ENCODE peak calls at places on chromosomes 4 and X, in four cellular contexts. U, H, Y and B are unnamed samples.

GRCh38 chr4:51831133-51831532 is 11.8 kb upstream of the DCUN1D4 start:
- DNase-seq in Y (peak; percentile 77), U (peak; percentile 45), H (no peak), B (peak; percentile 67)

GRCh38 chr4:31193516-31193915 is 473.3 kb downstream of the PCDH7 start:
- DNase-seq in H (no peak), Y (no peak), U (no peak), B (no peak)

GRCh38 chr4:87680271-87680670 is 30.2 kb downstream of the DMP1 start:
- DNase-seq in H (no peak), Y (no peak), U (no peak), B (no peak)

GRCh38 chr4:75494563-75494962 is 19.6 kb downstream of the RCHY1 start:
- DNase-seq in U (no peak), Y (no peak), H (no peak), B (no peak)

GRCh38 chr4:113809313-113809712 is 47.8 kb upstream of the CAMK2D start:
- DNase-seq in Y (no peak), H (no peak), U (no peak), B (no peak)

GRCh38 chrX:130285069-130285620 is 16.4 kb upstream of the ZNF280C start:
- DNase-seq in U (no peak), Y (no peak), H (no peak), B (no peak)

GRCh38 chrX:98506907-98507306 is 1623.2 kb downstream of the RPA4 start:
- DNase-seq in Y (no peak), U (no peak), H (no peak), B (no peak)

GRCh38 chrX:16188687-16189086 is 21.4 kb downstream of the MAGEB17 start:
- DNase-seq in Y (no peak), H (no peak), U (no peak), B (no peak)

GRCh38 chrX:9482408-9482807 is 17.6 kb downstream of the TBL1X start:
- DNase-seq in H (no peak), Y (no peak), U (no peak), B (no peak)

GRCh38 chrX:69506617-69507499 is 2.7 kb downstream of the NALF2 start:
- DNase-seq in H (no peak), Y (no peak), U (no peak), B (no peak)

GRCh38 chrX:39855748-39856129 is 242.0 kb downstream of the BCOR start:
- DNase-seq in U (no peak), Y (peak; percentile 54), H (no peak), B (no peak)

GRCh38 chrX:148417934-148418333 is 82.5 kb upstream of the AFF2 start:
- DNase-seq in Y (no peak), U (no peak), H (no peak), B (no peak)

GRCh38 chr4:119638359-119638758 is 9.8 kb upstream of the PDE5A start:
- DNase-seq in H (no peak), U (no peak), Y (no peak), B (no peak)

GRCh38 chr4:80036949-80037348 is 36.1 kb downstream of the ANTXR2 start:
- DNase-seq in U (no peak), Y (no peak), H (no peak), B (no peak)

GRCh38 chrX:68584221-68584620 is 63.2 kb upstream of the STARD8 start:
- DNase-seq in Y (no peak), U (no peak), H (no peak), B (no peak)

GRCh38 chr4:7042697-7043464 is at the start of gene TADA2B:
- DNase-seq in U (peak; percentile 94), Y (peak; percentile 98), H (peak; percentile 98), B (peak; percentile 98)

GRCh38 chrX:1582686-1583437 is 8.5 kb upstream of the AKAP17A start:
- DNase-seq in U (no peak), H (no peak), Y (peak; percentile 25), B (no peak)

GRCh38 chrX:153812220-153812619 is 17.8 kb downstream of the SSR4 start:
- DNase-seq in Y (no peak), U (no peak), H (no peak), B (no peak)
- TF ChIP-seq EP300 in Y (no peak), U (no peak), H (no peak), B (no peak)

GRCh38 chrX:45619290-45619689 is 418.6 kb upstream of the DIPK2B start:
- DNase-seq in Y (no peak), H (no peak), U (no peak), B (no peak)
- H3K27ac ChIP-seq in Y (no peak overlapping the region), H (no peak overlapping the region), U (no peak overlapping the region), B (no peak overlapping the region)

DNA sequence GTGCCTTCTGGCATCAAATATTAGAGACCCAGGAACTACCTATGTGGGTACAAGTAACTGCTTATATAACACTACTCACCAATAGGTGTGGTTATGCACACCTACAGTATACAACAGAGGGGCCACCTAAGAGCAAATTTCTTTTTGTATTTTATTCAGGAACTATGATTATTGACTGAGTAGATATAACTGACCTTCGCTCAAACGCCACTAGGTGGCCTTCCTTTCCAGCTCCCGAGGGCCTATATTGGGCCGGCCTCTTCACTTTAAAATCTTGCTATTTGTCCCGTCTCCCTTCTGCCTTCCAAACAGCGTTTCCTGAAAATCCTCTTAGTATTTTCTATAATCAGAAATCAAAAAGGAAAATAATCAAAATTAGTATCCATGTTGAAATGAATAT is 19.9 kb upstream of the PABPC5 start:
- DNase-seq in U (no peak), Y (no peak), H (no peak), B (no peak)
- TF ChIP-seq CTCF in U (no peak), Y (no peak), H (peak; percentile 21), B (no peak)

GRCh38 chrX:54359408-54359807 is 1.6 kb upstream of the WNK3 start:
- DNase-seq in H (no peak), U (no peak), Y (no peak), B (no peak)
- TF ChIP-seq EP300 in H (no peak), U (no peak), Y (no peak), B (no peak)

GRCh38 chr4:158155656-158156356 is 17.0 kb downstream of the GASK1B start:
- DNase-seq in U (no peak), H (no peak), Y (no peak), B (no peak)
- H3K27ac ChIP-seq in U (peak overlapping the region; percentile 48), H (no peak overlapping the region), Y (no peak overlapping the region), B (no peak overlapping the region)

GRCh38 chr4:182809417-182810102 is 107.6 kb downstream of the DCTD start:
- DNase-seq in Y (no peak), H (no peak), U (no peak), B (no peak)
- TF ChIP-seq CTCF in Y (peak; percentile 8), H (no peak), U (no peak), B (no peak)